ENCODE peak calls at places on chromosome 14, in seven cellular contexts. L, V, Q, T, O, X and M are unnamed samples.

GRCh38 chr14:83441801-83442200 is 1908.1 kb upstream of the SEL1L start:
- DNase-seq in V (no peak), T (no peak), Q (no peak), X (no peak), O (no peak), L (no peak), M (no peak)

GRCh38 chr14:24367506-24368214 is at the start of gene NFATC4:
- DNase-seq in X (peak), O (peak), Q (peak), L (peak), V (no peak), T (peak), M (peak)

GRCh38 chr14:19920021-19920657 is at the start of gene OR4K5:
- DNase-seq in V (no peak), O (no peak), L (no peak), X (no peak), Q (no peak), T (no peak), M (no peak)

GRCh38 chr14:30177776-30178175 is 250.1 kb upstream of the PRKD1 start:
- DNase-seq in T (no peak), V (no peak), Q (no peak), X (no peak), L (no peak), O (no peak), M (no peak)

GRCh38 chr14:79161576-79161975 is 991.4 kb downstream of the NRXN3 start:
- DNase-seq in T (no peak), X (no peak), Q (no peak), V (no peak), L (no peak), O (peak), M (no peak)

GRCh38 chr14:68895304-68895703 is 83.8 kb downstream of the ACTN1 start:
- DNase-seq in T (peak), Q (no peak), X (no peak), L (no peak), O (no peak), V (no peak), M (no peak)

GRCh38 chr14:74913986-74914573 is 9.0 kb downstream of the RPS6KL1 start:
- DNase-seq in Q (peak), T (peak), V (peak), O (peak), X (no peak), L (no peak), M (peak)

GRCh38 chr14:22491683-22492483 is 97.1 kb downstream of the DAD1 start:
- DNase-seq in Q (no peak), V (no peak), X (no peak), O (no peak), T (no peak), L (no peak), M (no peak)

GRCh38 chr14:60760648-60761364 is 26.2 kb downstream of the MNAT1 start:
- DNase-seq in L (no peak), Q (no peak), O (peak), T (no peak), X (no peak), V (no peak), M (no peak)

GRCh38 chr14:45253754-45254300 is 825 bp upstream of the MIS18BP1 start:
- DNase-seq in V (peak), T (no peak), Q (peak), X (peak), L (no peak), O (peak), M (no peak)

GRCh38 chr14:56855891-56856461 is 45.7 kb upstream of the OTX2 start:
- DNase-seq in L (no peak), O (no peak), X (peak), Q (peak), V (no peak), T (no peak), M (no peak)

GRCh38 chr14:71687115-71687836 is 245.0 kb upstream of the RGS6 start:
- DNase-seq in V (no peak), X (no peak), Q (no peak), O (no peak), L (no peak), T (no peak), M (no peak)

GRCh38 chr14:28875937-28876910 is 109.6 kb downstream of the FOXG1 start:
- DNase-seq in Q (no peak), X (no peak), V (no peak), O (no peak), L (no peak), T (no peak), M (no peak)

GRCh38 chr14:67514203-67514607 is 18.9 kb upstream of the PLEKHH1 start:
- DNase-seq in V (no peak), O (no peak), Q (peak), T (no peak), X (peak), L (no peak), M (no peak)

GRCh38 chr14:73242274-73242960 is 5.1 kb downstream of the PAPLN start:
- DNase-seq in O (no peak), T (no peak), Q (no peak), X (peak), L (no peak), V (no peak), M (no peak)

GRCh38 chr14:64762044-64763034 is 58.1 kb downstream of the PLEKHG3 start:
- DNase-seq in L (peak), V (no peak), O (peak), X (peak), T (peak), Q (peak), M (peak)

GRCh38 chr14:42130809-42131208 is 524.1 kb downstream of the LRFN5 start:
- DNase-seq in O (peak), T (no peak), L (no peak), V (no peak), X (no peak), Q (no peak), M (no peak)

GRCh38 chr14:77580964-77581505 is 35.4 kb downstream of the SPTLC2 start:
- DNase-seq in Q (no peak), O (peak), T (no peak), L (no peak), X (no peak), V (no peak), M (peak)

GRCh38 chr14:77246784-77247183 is 24.2 kb downstream of the NGB start:
- DNase-seq in V (no peak), O (no peak), T (no peak), X (no peak), L (no peak), Q (no peak), M (no peak)

GRCh38 chr14:71856199-71856919 is 75.9 kb upstream of the RGS6 start:
- DNase-seq in O (no peak), V (peak), X (no peak), Q (no peak), L (no peak), T (no peak), M (no peak)

GRCh38 chr14:49044981-49045380 is 541.2 kb downstream of the RPS29 start:
- DNase-seq in V (no peak), X (no peak), L (no peak), T (no peak), Q (no peak), O (no peak), M (no peak)

GRCh38 chr14:75295061-75295461 is 16.4 kb downstream of the FOS start:
- DNase-seq in Q (peak), T (peak), V (no peak), X (peak), L (peak), O (peak), M (peak)

GRCh38 chr14:33118653-33119052 is 180.0 kb downstream of the NPAS3 start:
- DNase-seq in L (no peak), V (no peak), X (no peak), Q (no peak), T (no peak), O (peak), M (no peak)

GRCh38 chr14:66813636-66814035 is 305.7 kb downstream of the GPHN start:
- DNase-seq in Q (no peak), O (no peak), V (no peak), T (no peak), X (no peak), L (no peak), M (no peak)

GRCh38 chr14:94752575-94752974 is 17.3 kb downstream of the GSC start:
- DNase-seq in T (peak), O (no peak), V (no peak), L (no peak), X (no peak), Q (no peak), M (no peak)

GRCh38 chr14:92951912-92952471 is 29.0 kb downstream of the CHGA start:
- DNase-seq in L (peak), T (peak), X (peak), Q (peak), O (peak), V (peak), M (peak)

GRCh38 chr14:70885343-70886014 is 21.8 kb upstream of the PCNX1 start:
- DNase-seq in Q (no peak), V (no peak), L (no peak), T (no peak), X (no peak), O (no peak), M (no peak)

GRCh38 chr14:61403411-61403810 is 82.0 kb downstream of the PRKCH start:
- DNase-seq in O (no peak), Q (no peak), T (no peak), X (no peak), V (no peak), L (no peak), M (no peak)

GRCh38 chr14:39050389-39050788 is 52.6 kb downstream of the SEC23A start:
- DNase-seq in T (no peak), V (no peak), L (no peak), X (no peak), Q (no peak), O (peak), M (peak)

GRCh38 chr14:56949828-56950227 is 139.5 kb upstream of the OTX2 start:
- DNase-seq in V (no peak), L (peak), T (no peak), O (no peak), X (no peak), Q (peak), M (no peak)

GRCh38 chr14:91008759-91009409 is 51.6 kb downstream of the RPS6KA5 start:
- DNase-seq in L (no peak), O (no peak), V (peak), X (no peak), Q (no peak), T (no peak), M (no peak)

GRCh38 chr14:31024577-31025334 is 693 bp upstream of the AP4S1 start:
- DNase-seq in X (no peak), O (peak), L (no peak), V (no peak), T (no peak), Q (no peak), M (peak)

GRCh38 chr14:100440207-100440631 is 117.1 kb downstream of the SLC25A47 start:
- DNase-seq in X (peak), L (peak), V (peak), T (no peak), O (peak), Q (peak), M (no peak)

GRCh38 chr14:22598099-22598895 is at the start of gene ABHD4:
- DNase-seq in L (peak), V (peak), O (no peak), Q (peak), X (peak), T (peak), M (peak)

GRCh38 chr14:86072134-86072894 is 542.4 kb downstream of the FLRT2 start:
- DNase-seq in Q (no peak), O (no peak), X (no peak), T (no peak), L (no peak), V (no peak), M (no peak)

GRCh38 chr14:75636100-75636692 is 24.5 kb downstream of the ERG28 start:
- DNase-seq in Q (no peak), L (no peak), T (no peak), O (no peak), V (no peak), X (no peak), M (peak)

GRCh38 chr14:34069854-34070582 is 119.1 kb upstream of the EGLN3 start:
- DNase-seq in O (no peak), L (no peak), X (no peak), V (no peak), T (no peak), Q (no peak), M (no peak)

GRCh38 chr14:36655963-36656768 is 5.5 kb upstream of the PAX9 start:
- DNase-seq in X (peak), T (no peak), L (no peak), Q (peak), O (no peak), V (peak), M (no peak)

GRCh38 chr14:96938946-96939345 is 141.8 kb downstream of the VRK1 start:
- DNase-seq in X (no peak), L (no peak), O (no peak), Q (no peak), T (no peak), V (no peak), M (no peak)
- TF ChIP-seq CTCF in X (no peak), L (no peak), O (peak), Q (no peak), T (no peak), V (no peak), M (peak)

GRCh38 chr14:53055003-53055402 is 98.1 kb downstream of the DDHD1 start:
- DNase-seq in O (peak), T (no peak), V (no peak), Q (no peak), L (no peak), X (no peak), M (peak)
- TF ChIP-seq CTCF in O (peak), T (peak), V (peak), Q (peak), L (peak), X (peak), M (peak)

GRCh38 chr14:104692939-104693315 is 3.5 kb downstream of the INF2 start:
- DNase-seq in X (no peak), Q (no peak), O (no peak), T (no peak), V (no peak), L (no peak), M (no peak)
- TF ChIP-seq CTCF in X (no peak), Q (no peak), O (no peak), T (no peak), V (no peak), L (no peak), M (no peak)

GRCh38 chr14:103503296-103503695 is 19.3 kb downstream of the CKB start:
- DNase-seq in T (peak), O (no peak), X (no peak), L (no peak), Q (no peak), V (no peak), M (no peak)

GRCh38 chr14:103502877-103503276 is 19.8 kb downstream of the CKB start:
- DNase-seq in Q (no peak), O (no peak), T (peak), L (no peak), X (no peak), V (no peak), M (no peak)

GRCh38 chr14:103507751-103508150 is 14.9 kb downstream of the CKB start:
- DNase-seq in T (no peak), L (no peak), O (no peak), V (no peak), Q (no peak), X (no peak), M (no peak)

GRCh38 chr14:103501921-103502669 is 20.5 kb downstream of the CKB start:
- DNase-seq in X (no peak), T (peak), V (no peak), Q (no peak), O (no peak), L (no peak), M (no peak)

DNA sequence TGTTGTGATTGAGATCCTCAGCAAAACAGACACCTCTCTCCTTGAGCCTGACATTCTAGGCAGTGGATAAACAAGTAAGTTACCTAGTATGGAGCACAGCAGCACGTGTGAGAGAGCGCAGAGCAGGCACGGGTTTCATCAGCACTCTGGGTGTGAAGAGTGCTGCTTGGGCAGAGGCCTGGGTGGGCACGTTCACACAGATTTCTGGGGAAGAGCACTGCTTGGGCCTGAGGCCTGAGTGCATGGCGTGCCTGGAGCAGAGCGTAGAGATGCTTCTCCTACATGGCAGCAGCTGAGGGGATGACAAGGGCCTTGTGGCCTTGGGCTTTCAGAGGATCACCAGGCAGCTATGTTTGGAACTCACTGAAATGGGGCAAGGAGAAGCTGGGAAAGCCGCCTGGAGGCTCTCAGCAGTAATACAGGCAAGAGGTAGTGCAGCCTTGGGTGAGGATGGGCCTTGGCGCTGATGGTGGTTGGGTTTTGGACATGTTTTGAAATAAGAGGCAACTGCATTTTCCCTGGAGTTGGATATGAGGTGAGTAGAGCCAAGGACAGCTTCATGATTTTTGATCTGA is 17.6 kb downstream of the CKB start:
- DNase-seq in L (no peak), X (no peak), O (no peak), Q (no peak), V (no peak), T (peak), M (no peak)
- TF ChIP-seq CTCF in L (no peak), X (no peak), O (peak), Q (no peak), V (no peak), T (no peak), M (peak)

GRCh38 chr14:54488646-54489317 is at the start of gene GMFB:
- DNase-seq in T (peak), V (peak), L (peak), X (peak), O (peak), Q (peak), M (peak)

GRCh38 chr14:54488318-54488645 is 498 bp downstream of the GMFB start:
- DNase-seq in O (no peak), V (no peak), X (no peak), Q (no peak), L (no peak), T (no peak), M (no peak)

GRCh38 chr14:54489731-54490447 is 1.1 kb upstream of the GMFB start:
- DNase-seq in T (no peak), Q (no peak), V (no peak), L (no peak), X (no peak), O (peak), M (no peak)

GRCh38 chr14:54490448-54490805 is 1.6 kb upstream of the GMFB start:
- DNase-seq in V (no peak), X (no peak), Q (no peak), O (peak), L (no peak), T (no peak), M (no peak)

DNA sequence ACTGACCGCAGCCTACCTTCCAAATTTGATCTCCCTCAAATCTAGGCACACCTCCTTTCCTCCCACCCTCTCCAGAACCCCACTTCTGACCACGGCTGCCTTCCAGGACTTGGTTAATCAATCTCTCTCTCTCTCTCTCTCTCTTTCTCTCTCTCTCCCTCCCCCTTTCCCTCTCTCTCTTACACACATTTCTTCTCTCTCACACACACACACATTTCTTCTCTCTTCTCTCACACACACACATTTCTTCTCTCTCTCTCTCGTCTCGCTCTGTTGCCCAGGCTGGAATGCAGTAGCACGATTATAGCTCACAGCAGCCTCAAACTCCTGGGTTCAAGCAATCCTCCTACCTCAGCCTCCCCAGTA is 521 bp upstream of the GMFB start:
- DNase-seq in T (no peak), Q (no peak), X (no peak), L (no peak), V (no peak), O (no peak), M (no peak)
- TF ChIP-seq CTCF in T (no peak), Q (no peak), X (no peak), L (no peak), V (no peak), O (no peak), M (peak)

GRCh38 chr14:101889366-101889765 is 75.0 kb upstream of the DYNC1H1 start:
- DNase-seq in O (no peak), V (no peak), X (no peak), L (no peak), T (no peak), Q (peak), M (no peak)

GRCh38 chr14:101891471-101891870 is 72.9 kb upstream of the DYNC1H1 start:
- DNase-seq in O (no peak), T (no peak), L (no peak), V (no peak), Q (peak), X (no peak), M (no peak)

GRCh38 chr14:101888182-101888581 is 76.2 kb upstream of the DYNC1H1 start:
- DNase-seq in O (no peak), Q (no peak), V (no peak), T (no peak), L (no peak), X (no peak), M (no peak)

GRCh38 chr14:101887219-101887618 is 77.2 kb upstream of the DYNC1H1 start:
- DNase-seq in X (no peak), T (no peak), O (no peak), V (no peak), Q (peak), L (no peak), M (no peak)

DNA sequence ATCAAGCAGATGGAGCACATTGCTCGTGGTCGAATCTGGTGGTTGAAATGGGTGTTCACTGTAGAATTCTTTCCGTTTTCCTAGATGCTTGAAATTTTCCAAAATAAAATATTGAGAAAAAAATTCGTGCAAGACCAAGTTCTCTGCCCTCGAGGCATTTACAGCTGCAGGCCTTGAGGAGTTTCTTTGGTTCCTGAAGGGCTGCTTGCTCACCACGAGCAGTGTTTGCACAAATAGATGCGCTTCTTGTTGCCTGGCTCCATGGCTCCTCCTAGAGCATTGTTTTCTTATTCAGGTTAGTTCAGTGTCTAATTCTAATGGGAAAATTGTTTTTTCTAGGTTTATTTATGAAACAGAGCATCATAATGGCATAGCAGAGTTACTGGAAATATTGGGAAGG is 74.5 kb upstream of the DYNC1H1 start:
- DNase-seq in X (no peak), V (peak), L (no peak), T (no peak), Q (peak), O (no peak), M (peak)
- TF ChIP-seq CTCF in X (no peak), V (no peak), L (no peak), T (no peak), Q (peak), O (peak), M (no peak)

GRCh38 chr14:82009076-82009475 is 475.4 kb upstream of the SEL1L start:
- DNase-seq in T (no peak), Q (no peak), L (no peak), O (no peak), V (no peak), X (no peak), M (no peak)
- TF ChIP-seq CTCF in T (no peak), Q (no peak), L (no peak), O (peak), V (no peak), X (no peak), M (peak)